ENCODE peak calls at places on chromosomes 1 and 21, in ten cellular contexts. One of them, this sample, is unnamed.

GRCh38 chr1:53349369-53349705 is 21.5 kb upstream of the LRP8 start:
- DNase-seq in mesothelial cell of epicardium: peak
- DNase-seq in NCI-H1092 treated with DMSO at 0.1 percent for 48 hours: no peak
- DNase-seq in foreskin fibroblast: no peak
- DNase-seq in progenitor cell of endocrine pancreas: no peak
- DNase-seq in right cardiac atrium: no peak
- DNase-seq in K562: no peak
- DNase-seq in occipital lobe: no peak
- DNase-seq in endothelial cell: no peak
- DNase-seq in activated CD8-positive, alpha-beta T cell treated with anti-CD3 and anti-CD28 coated beads for 36 hours: no peak
- DNase-seq in this sample: no peak

GRCh38 chr1:165898837-165899236 is 71.4 kb downstream of the UCK2 start:
- DNase-seq in mesothelial cell of epicardium: no peak
- DNase-seq in NCI-H1092 treated with DMSO at 0.1 percent for 48 hours: no peak
- DNase-seq in foreskin fibroblast: peak
- DNase-seq in progenitor cell of endocrine pancreas: no peak
- DNase-seq in right cardiac atrium: no peak
- DNase-seq in K562: no peak
- DNase-seq in occipital lobe: no peak
- DNase-seq in endothelial cell: no peak
- DNase-seq in activated CD8-positive, alpha-beta T cell treated with anti-CD3 and anti-CD28 coated beads for 36 hours: no peak
- DNase-seq in this sample: no peak

GRCh38 chr1:184805667-184806295 is 51.1 kb upstream of the EDEM3 start:
- DNase-seq in mesothelial cell of epicardium: peak
- DNase-seq in NCI-H1092 treated with DMSO at 0.1 percent for 48 hours: peak
- DNase-seq in foreskin fibroblast: peak
- DNase-seq in progenitor cell of endocrine pancreas: peak
- DNase-seq in right cardiac atrium: peak
- DNase-seq in K562: peak
- DNase-seq in occipital lobe: peak
- DNase-seq in endothelial cell: peak
- DNase-seq in activated CD8-positive, alpha-beta T cell treated with anti-CD3 and anti-CD28 coated beads for 36 hours: peak
- DNase-seq in this sample: peak

GRCh38 chr1:108151548-108151947 is 48.6 kb downstream of the SLC25A24 start:
- DNase-seq in mesothelial cell of epicardium: no peak
- DNase-seq in NCI-H1092 treated with DMSO at 0.1 percent for 48 hours: no peak
- DNase-seq in foreskin fibroblast: no peak
- DNase-seq in progenitor cell of endocrine pancreas: no peak
- DNase-seq in right cardiac atrium: no peak
- DNase-seq in K562: no peak
- DNase-seq in occipital lobe: no peak
- DNase-seq in endothelial cell: no peak
- DNase-seq in activated CD8-positive, alpha-beta T cell treated with anti-CD3 and anti-CD28 coated beads for 36 hours: no peak
- DNase-seq in this sample: no peak

GRCh38 chr1:100261686-100262085 is 4.3 kb upstream of the RTCA start:
- DNase-seq in mesothelial cell of epicardium: no peak
- DNase-seq in NCI-H1092 treated with DMSO at 0.1 percent for 48 hours: no peak
- DNase-seq in foreskin fibroblast: no peak
- DNase-seq in progenitor cell of endocrine pancreas: no peak
- DNase-seq in right cardiac atrium: no peak
- DNase-seq in K562: no peak
- DNase-seq in occipital lobe: no peak
- DNase-seq in endothelial cell: no peak
- DNase-seq in activated CD8-positive, alpha-beta T cell treated with anti-CD3 and anti-CD28 coated beads for 36 hours: no peak
- DNase-seq in this sample: no peak

GRCh38 chr21:42830456-42831455 is 48.6 kb downstream of the WDR4 start:
- DNase-seq in mesothelial cell of epicardium: no peak
- DNase-seq in NCI-H1092 treated with DMSO at 0.1 percent for 48 hours: no peak
- DNase-seq in foreskin fibroblast: no peak
- DNase-seq in progenitor cell of endocrine pancreas: no peak
- DNase-seq in right cardiac atrium: no peak
- DNase-seq in K562: peak
- DNase-seq in occipital lobe: no peak
- DNase-seq in endothelial cell: no peak
- DNase-seq in activated CD8-positive, alpha-beta T cell treated with anti-CD3 and anti-CD28 coated beads for 36 hours: peak
- DNase-seq in this sample: peak

GRCh38 chr1:212749924-212750535 is 41.5 kb downstream of the NSL1 start:
- DNase-seq in mesothelial cell of epicardium: no peak
- DNase-seq in NCI-H1092 treated with DMSO at 0.1 percent for 48 hours: peak
- DNase-seq in foreskin fibroblast: peak
- DNase-seq in progenitor cell of endocrine pancreas: no peak
- DNase-seq in right cardiac atrium: no peak
- DNase-seq in K562: peak
- DNase-seq in occipital lobe: no peak
- DNase-seq in endothelial cell: no peak
- DNase-seq in activated CD8-positive, alpha-beta T cell treated with anti-CD3 and anti-CD28 coated beads for 36 hours: no peak
- DNase-seq in this sample: peak

GRCh38 chr1:61570191-61570590 is 154.8 kb downstream of the TM2D1 start:
- DNase-seq in mesothelial cell of epicardium: no peak
- DNase-seq in NCI-H1092 treated with DMSO at 0.1 percent for 48 hours: no peak
- DNase-seq in foreskin fibroblast: no peak
- DNase-seq in progenitor cell of endocrine pancreas: no peak
- DNase-seq in right cardiac atrium: no peak
- DNase-seq in K562: no peak
- DNase-seq in occipital lobe: no peak
- DNase-seq in endothelial cell: no peak
- DNase-seq in activated CD8-positive, alpha-beta T cell treated with anti-CD3 and anti-CD28 coated beads for 36 hours: no peak
- DNase-seq in this sample: no peak

GRCh38 chr1:47332779-47333577 is 612 bp upstream of the CMPK1 start:
- DNase-seq in mesothelial cell of epicardium: no peak
- DNase-seq in NCI-H1092 treated with DMSO at 0.1 percent for 48 hours: no peak
- DNase-seq in foreskin fibroblast: no peak
- DNase-seq in progenitor cell of endocrine pancreas: no peak
- DNase-seq in right cardiac atrium: no peak
- DNase-seq in K562: no peak
- DNase-seq in occipital lobe: no peak
- DNase-seq in endothelial cell: no peak
- DNase-seq in activated CD8-positive, alpha-beta T cell treated with anti-CD3 and anti-CD28 coated beads for 36 hours: no peak
- DNase-seq in this sample: no peak

GRCh38 chr1:113917400-113918082 is 11.6 kb upstream of the HIPK1 start:
- DNase-seq in mesothelial cell of epicardium: no peak
- DNase-seq in NCI-H1092 treated with DMSO at 0.1 percent for 48 hours: no peak
- DNase-seq in foreskin fibroblast: peak
- DNase-seq in progenitor cell of endocrine pancreas: no peak
- DNase-seq in right cardiac atrium: no peak
- DNase-seq in K562: no peak
- DNase-seq in occipital lobe: no peak
- DNase-seq in endothelial cell: no peak
- DNase-seq in activated CD8-positive, alpha-beta T cell treated with anti-CD3 and anti-CD28 coated beads for 36 hours: no peak
- DNase-seq in this sample: no peak

GRCh38 chr1:1199961-1200875 is 6.2 kb downstream of the TNFRSF18 start:
- DNase-seq in mesothelial cell of epicardium: peak
- DNase-seq in NCI-H1092 treated with DMSO at 0.1 percent for 48 hours: no peak
- DNase-seq in foreskin fibroblast: no peak
- DNase-seq in progenitor cell of endocrine pancreas: no peak
- DNase-seq in right cardiac atrium: peak
- DNase-seq in K562: no peak
- DNase-seq in occipital lobe: no peak
- DNase-seq in endothelial cell: peak
- DNase-seq in activated CD8-positive, alpha-beta T cell treated with anti-CD3 and anti-CD28 coated beads for 36 hours: no peak
- DNase-seq in this sample: no peak

GRCh38 chr1:151547119-151547899 is 7.2 kb downstream of the TUFT1 start:
- DNase-seq in mesothelial cell of epicardium: peak
- DNase-seq in NCI-H1092 treated with DMSO at 0.1 percent for 48 hours: no peak
- DNase-seq in foreskin fibroblast: peak
- DNase-seq in progenitor cell of endocrine pancreas: no peak
- DNase-seq in right cardiac atrium: peak
- DNase-seq in K562: no peak
- DNase-seq in occipital lobe: no peak
- DNase-seq in endothelial cell: peak
- DNase-seq in activated CD8-positive, alpha-beta T cell treated with anti-CD3 and anti-CD28 coated beads for 36 hours: no peak
- DNase-seq in this sample: peak

GRCh38 chr1:220219865-220220698 is 52.2 kb downstream of the RAB3GAP2 start:
- DNase-seq in mesothelial cell of epicardium: no peak
- DNase-seq in NCI-H1092 treated with DMSO at 0.1 percent for 48 hours: no peak
- DNase-seq in foreskin fibroblast: no peak
- DNase-seq in progenitor cell of endocrine pancreas: no peak
- DNase-seq in right cardiac atrium: no peak
- DNase-seq in K562: no peak
- DNase-seq in occipital lobe: no peak
- DNase-seq in endothelial cell: no peak
- DNase-seq in activated CD8-positive, alpha-beta T cell treated with anti-CD3 and anti-CD28 coated beads for 36 hours: no peak
- DNase-seq in this sample: peak

This sample was measured in NCI-H69.